ENCODE peak calls at places on chromosomes 5 and 9, in nine cellular contexts. F, S, U, M, A, W, J, E and N are unnamed samples. For H3K4me1, the result is how much of the 10 kb centered on the place peaks cover.

GRCh38 chr5:125199968-125200841 is 453.8 kb upstream of the ZNF608 start:
- DNase-seq in F (no peak), S (no peak), U (no peak), M (no peak), A (no peak), W (no peak), J (no peak), E (no peak), N (no peak)

GRCh38 chr5:131224387-131225191 is 39.3 kb upstream of the CDC42SE2 start:
- DNase-seq in F (peak), S (no peak), U (no peak), M (no peak), A (no peak), W (peak), J (peak), E (no peak), N (peak)

GRCh38 chr9:96567203-96567700 is 52.4 kb downstream of the CDC14B start:
- DNase-seq in F (no peak), S (no peak), U (no peak), M (no peak), A (no peak), W (peak), J (no peak), E (no peak), N (no peak)

GRCh38 chr9:100355561-100355960 is 2.8 kb upstream of the TEX10 start:
- DNase-seq in F (no peak), S (no peak), U (no peak), M (no peak), A (no peak), W (no peak), J (no peak), E (no peak), N (no peak)

GRCh38 chr5:89694026-89694540 is 715.5 kb downstream of the CETN3 start:
- DNase-seq in F (no peak), S (no peak), U (no peak), M (no peak), A (no peak), W (no peak), J (no peak), E (no peak), N (no peak)

GRCh38 chr9:112348257-112348992 is 15.0 kb upstream of the PTBP3 start:
- DNase-seq in F (peak), S (peak), U (no peak), M (no peak), A (peak), W (peak), J (peak), E (peak), N (peak)

GRCh38 chr5:155332618-155333017 is 319.1 kb downstream of the KIF4B start:
- DNase-seq in F (no peak), S (no peak), U (no peak), M (no peak), A (no peak), W (no peak), J (no peak), E (no peak), N (no peak)

GRCh38 chr9:131951155-131951554 is 128.5 kb downstream of the MED27 start:
- DNase-seq in F (no peak), S (no peak), U (no peak), M (no peak), A (no peak), W (no peak), J (no peak), E (no peak), N (no peak)

GRCh38 chr9:99167120-99167519 is 54.6 kb downstream of the ALG2 start:
- DNase-seq in F (no peak), S (no peak), U (no peak), M (no peak), A (no peak), W (no peak), J (no peak), E (no peak), N (no peak)

GRCh38 chr9:113375057-113376023 is 1.4 kb downstream of the HDHD3 start:
- DNase-seq in F (peak), S (peak), U (no peak), M (no peak), A (peak), W (no peak), J (peak), E (no peak), N (no peak)

GRCh38 chr5:130720355-130720754 is 444.7 kb downstream of the HINT1 start:
- DNase-seq in F (no peak), S (peak), U (peak), M (no peak), A (no peak), W (no peak), J (no peak), E (no peak), N (no peak)

GRCh38 chr9:36148652-36149051 is 12.1 kb downstream of the GLIPR2 start:
- DNase-seq in F (peak), S (peak), U (no peak), M (peak), A (peak), W (peak), J (peak), E (peak), N (peak)

GRCh38 chr5:132090107-132090506 is 16.5 kb downstream of the CSF2 start:
- DNase-seq in F (no peak), S (no peak), U (peak), M (no peak), A (peak), W (no peak), J (no peak), E (no peak), N (no peak)

DNA sequence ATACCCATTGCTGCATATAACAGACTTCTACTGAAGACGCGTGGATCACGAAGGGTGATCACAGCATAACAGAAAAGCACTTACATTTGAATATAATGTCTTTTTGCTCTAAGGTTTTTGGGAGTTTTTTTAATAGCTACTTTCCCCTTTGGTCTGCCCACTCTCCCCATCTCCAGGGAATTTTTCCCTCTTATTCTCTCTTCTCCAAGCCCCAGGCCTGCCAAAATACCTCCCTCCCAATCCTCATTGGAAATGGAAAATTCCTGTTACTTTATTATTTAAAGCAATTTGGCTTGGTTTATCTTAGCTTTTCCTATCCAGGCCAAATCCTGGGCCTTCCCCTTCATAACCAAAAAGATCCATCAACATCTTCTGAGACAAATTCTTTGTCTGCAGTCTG is 22.3 kb upstream of the SSBP2 start:
- DNase-seq in F (no peak), S (no peak), U (no peak), M (no peak), A (no peak), W (no peak), J (no peak), E (no peak), N (no peak)
- TF ChIP-seq POLR2A in F (no peak), S (no peak), U (no peak), M (no peak), A (no peak), W (no peak), J (no peak), E (no peak), N (no peak)

GRCh38 chr9:89400398-89401116 is 82.3 kb downstream of the SECISBP2 start:
- DNase-seq in F (no peak), S (no peak), U (no peak), M (no peak), A (no peak), W (peak), J (no peak), E (no peak), N (no peak)
- H3K4me1 ChIP-seq in F (under half), S (under half), U (under half), M (under half), A (under half), W (under half), J (under half), E (under half), N (under half)

GRCh38 chr9:76891279-76891678 is 14.6 kb downstream of the PRUNE2 start:
- DNase-seq in F (no peak), S (no peak), U (no peak), M (no peak), A (no peak), W (no peak), J (no peak), E (no peak), N (no peak)

GRCh38 chr9:76887003-76887821 is 18.7 kb downstream of the PRUNE2 start:
- DNase-seq in F (no peak), S (no peak), U (no peak), M (no peak), A (no peak), W (no peak), J (peak), E (no peak), N (no peak)

GRCh38 chr9:76884823-76885222 is 21.1 kb downstream of the PRUNE2 start:
- DNase-seq in F (no peak), S (no peak), U (no peak), M (no peak), A (no peak), W (no peak), J (peak), E (no peak), N (no peak)

GRCh38 chr9:76886318-76886717 is 19.6 kb downstream of the PRUNE2 start:
- DNase-seq in F (no peak), S (no peak), U (no peak), M (no peak), A (no peak), W (no peak), J (no peak), E (no peak), N (no peak)

DNA sequence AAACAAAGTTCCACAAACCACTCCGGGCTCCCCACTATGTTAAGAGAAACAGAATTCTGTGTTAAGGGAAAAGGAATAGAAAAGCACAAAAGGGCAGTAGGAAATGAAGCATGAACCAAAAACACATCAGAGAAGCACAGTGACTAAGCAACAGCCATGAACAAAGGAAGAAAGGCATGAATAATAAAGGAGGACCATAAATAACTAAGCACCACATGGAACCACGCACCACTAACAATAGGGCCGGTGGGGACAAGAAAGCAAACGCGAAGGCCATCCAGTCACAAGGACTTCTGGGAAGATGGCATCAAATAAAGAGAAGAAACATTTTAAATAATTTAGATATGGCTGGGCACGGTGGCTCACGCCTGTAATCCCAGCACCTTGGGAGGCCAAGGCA is 18.0 kb downstream of the PRUNE2 start:
- DNase-seq in F (no peak), S (no peak), U (no peak), M (no peak), A (no peak), W (no peak), J (no peak), E (no peak), N (no peak)
- H3K4me3 ChIP-seq in F (no peak), S (no peak), U (no peak), M (no peak), A (no peak), W (no peak), J (no peak), E (no peak), N (no peak)

DNA sequence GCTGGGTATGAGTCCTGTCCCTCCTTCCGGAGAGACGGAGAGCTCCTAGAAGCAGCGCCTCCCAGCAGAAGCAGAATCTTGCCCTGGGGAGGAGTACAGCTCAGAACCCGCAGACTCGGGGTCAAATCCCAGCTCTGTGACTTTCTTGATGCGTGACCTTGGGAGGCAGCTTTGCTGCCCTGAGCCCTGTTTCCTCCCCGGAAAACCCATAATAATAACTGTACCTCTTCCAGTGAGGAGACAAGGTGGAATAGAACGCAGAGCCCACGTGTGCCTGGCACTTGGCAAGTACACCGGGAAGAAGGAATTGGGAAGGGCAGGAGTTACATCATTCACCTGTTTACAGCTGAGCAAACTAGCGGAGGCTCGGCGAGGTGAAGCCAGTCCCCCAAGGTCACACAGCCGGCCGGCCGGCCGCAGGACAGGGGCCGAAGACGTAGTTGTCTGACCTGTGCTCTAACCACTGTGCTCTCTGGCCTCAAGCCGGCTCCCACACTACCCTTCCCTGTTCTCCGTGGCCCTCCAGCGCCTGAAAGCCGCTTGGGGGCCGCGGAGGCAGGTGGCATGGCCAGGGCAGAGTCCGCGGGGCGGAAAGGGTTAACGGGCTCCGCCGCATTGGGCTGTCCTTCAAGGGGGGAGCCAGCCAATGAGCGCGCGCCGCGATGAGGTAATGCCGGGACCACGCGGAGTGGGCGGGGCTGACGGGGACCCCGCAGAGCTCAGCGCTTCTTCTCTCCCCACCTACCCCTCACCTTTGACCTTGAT is 125.3 kb downstream of the C9orf50 start:
- DNase-seq in F (peak), S (peak), U (peak), M (peak), A (peak), W (peak), J (peak), E (peak), N (peak)
- TF ChIP-seq POLR2A in F (no peak), S (no peak), U (no peak), M (no peak), A (no peak), W (peak), J (peak), E (no peak), N (peak)

GRCh38 chr9:89442016-89442415 is 55.9 kb downstream of the SEMA4D start:
- DNase-seq in F (no peak), S (no peak), U (no peak), M (no peak), A (no peak), W (no peak), J (no peak), E (no peak), N (no peak)

GRCh38 chr9:89442981-89443817 is 54.7 kb downstream of the SEMA4D start:
- DNase-seq in F (no peak), S (no peak), U (no peak), M (no peak), A (peak), W (no peak), J (no peak), E (no peak), N (no peak)

GRCh38 chr9:89440951-89441654 is 56.8 kb downstream of the SEMA4D start:
- DNase-seq in F (no peak), S (no peak), U (no peak), M (no peak), A (no peak), W (no peak), J (no peak), E (no peak), N (no peak)

GRCh38 chr9:89441655-89441970 is 56.3 kb downstream of the SEMA4D start:
- DNase-seq in F (no peak), S (no peak), U (no peak), M (no peak), A (no peak), W (no peak), J (no peak), E (no peak), N (no peak)

DNA sequence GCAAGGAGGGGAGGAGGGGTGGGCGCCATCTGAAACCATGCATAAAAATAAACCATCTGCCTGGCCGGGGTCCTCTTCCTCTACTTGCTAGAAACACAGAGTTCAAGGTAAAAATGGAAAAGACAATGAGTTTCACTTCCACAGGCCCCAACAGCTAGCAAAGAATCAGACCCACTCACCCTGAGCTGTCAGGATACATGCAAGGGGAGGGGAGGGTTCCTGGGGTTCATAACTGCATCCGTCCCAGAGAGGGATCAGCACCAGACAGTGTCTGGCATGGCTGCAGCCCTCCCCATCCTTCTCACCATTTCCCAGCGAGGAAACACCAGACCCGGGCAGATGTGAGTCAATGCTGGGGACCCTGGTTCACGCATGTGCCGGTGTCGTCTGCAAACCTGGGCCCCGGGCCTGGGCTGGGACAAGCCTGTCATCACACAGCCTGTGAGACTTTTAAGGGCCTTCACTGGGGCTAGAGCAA is 55.4 kb downstream of the SEMA4D start:
- DNase-seq in F (no peak), S (no peak), U (no peak), M (no peak), A (no peak), W (no peak), J (no peak), E (no peak), N (no peak)
- H3K4me1 ChIP-seq in F (under half), S (under half), U (under half), M (under half), A (under half), W (under half), J (under half), E (under half), N (under half)

DNA sequence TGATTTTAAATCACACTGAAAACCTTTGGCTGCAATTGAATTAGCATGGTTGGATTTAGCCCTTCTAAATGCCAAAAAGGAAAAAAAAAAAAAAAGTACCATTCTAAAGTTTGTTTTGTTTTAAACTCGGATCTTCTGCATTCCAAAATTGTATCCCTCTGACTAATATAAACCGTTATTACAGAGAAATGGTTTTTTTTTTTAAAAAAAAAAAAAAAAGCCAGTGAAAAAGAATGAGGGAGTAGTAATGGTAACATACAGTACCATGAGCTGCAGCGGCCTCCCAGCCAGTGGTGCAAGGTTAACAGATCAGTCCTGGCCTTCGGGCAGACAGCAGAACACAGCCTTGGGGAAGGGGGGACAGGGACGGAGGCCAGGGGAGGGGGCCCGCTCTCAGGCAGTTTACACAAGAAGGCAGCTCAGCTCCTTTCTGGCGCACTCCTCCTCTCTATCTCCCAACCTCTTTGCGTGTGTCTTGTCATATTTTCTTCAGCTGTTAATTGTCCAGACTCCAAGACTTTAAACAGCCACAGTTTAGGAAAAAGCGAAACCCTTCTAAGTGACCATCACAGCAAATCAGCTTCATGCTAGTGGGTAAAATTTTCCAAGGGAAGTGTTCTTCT is 165.9 kb downstream of the BNC2 start:
- DNase-seq in F (peak), S (peak), U (no peak), M (no peak), A (peak), W (no peak), J (peak), E (peak), N (no peak)
- H3K4me3 ChIP-seq in F (peak), S (peak), U (no peak), M (peak), A (peak), W (no peak), J (peak), E (peak), N (no peak)

GRCh38 chr5:169583424-169584215 is at the start of gene SPDL1:
- DNase-seq in F (peak), S (peak), U (peak), M (peak), A (peak), W (peak), J (peak), E (peak), N (peak)
- TF ChIP-seq POLR2A in F (no peak), S (peak), U (peak), M (no peak), A (peak), W (no peak), J (peak), E (no peak), N (peak)

GRCh38 chr9:116162241-116162781 is 8.7 kb downstream of the PAPPA start:
- DNase-seq in F (no peak), S (no peak), U (no peak), M (no peak), A (no peak), W (no peak), J (no peak), E (no peak), N (no peak)

GRCh38 chr9:116160676-116161571 is 7.3 kb downstream of the PAPPA start:
- DNase-seq in F (no peak), S (no peak), U (no peak), M (no peak), A (no peak), W (no peak), J (no peak), E (no peak), N (no peak)

GRCh38 chr9:116166713-116167112 is 13.1 kb downstream of the PAPPA start:
- DNase-seq in F (no peak), S (no peak), U (no peak), M (no peak), A (no peak), W (no peak), J (no peak), E (no peak), N (no peak)

GRCh38 chr9:116165912-116166311 is 12.3 kb downstream of the PAPPA start:
- DNase-seq in F (no peak), S (no peak), U (no peak), M (no peak), A (peak), W (no peak), J (no peak), E (no peak), N (no peak)

DNA sequence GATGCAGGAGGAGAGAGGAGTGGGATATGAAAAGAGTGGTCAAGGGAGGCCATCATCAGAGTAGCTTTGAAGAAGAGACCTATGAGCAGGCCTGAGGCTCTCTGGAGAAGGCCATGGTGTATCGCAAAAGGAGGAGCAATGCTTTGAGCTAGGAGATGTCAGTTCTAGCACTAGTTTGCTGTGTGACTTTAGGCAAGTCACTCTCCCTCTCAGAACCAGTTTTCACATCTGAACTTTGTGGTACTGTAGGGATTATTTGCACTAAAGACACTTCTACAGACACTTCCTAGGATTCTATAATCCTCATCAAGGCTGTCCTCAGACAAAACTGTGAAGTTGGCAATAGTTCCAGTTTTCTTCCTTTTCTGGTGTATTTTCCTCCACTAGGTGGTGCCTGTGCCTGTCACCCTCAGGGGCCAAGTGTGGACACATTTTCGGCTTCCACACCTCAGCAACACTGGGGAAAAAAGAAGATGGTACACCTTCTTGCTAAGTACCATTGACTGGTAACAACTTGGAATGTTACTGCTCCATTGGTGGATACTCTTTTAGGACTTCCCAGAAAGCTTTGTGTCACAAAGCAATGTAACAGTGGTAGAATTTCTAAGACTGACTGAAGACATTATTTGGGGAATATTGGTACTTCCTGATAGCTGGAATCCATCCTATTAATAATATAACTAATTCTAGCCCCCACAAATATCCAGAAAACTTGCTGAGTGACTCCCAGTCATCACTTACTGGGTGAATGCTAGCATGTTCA is 9.9 kb downstream of the PAPPA start:
- DNase-seq in F (no peak), S (no peak), U (no peak), M (no peak), A (no peak), W (no peak), J (no peak), E (no peak), N (no peak)
- H3K4me1 ChIP-seq in F (under half), S (half or more), U (under half), M (under half), A (under half), W (under half), J (under half), E (under half), N (under half)